ENCODE peak calls at places on chromosomes 5 and 9, in five cellular contexts. W, R, M, Q and K are unnamed samples.

GRCh38 chr5:55427157-55427556 is 107.6 kb downstream of the PLPP1 start:
- DNase-seq in W (peak; percentile 60), R (no peak), M (no peak), Q (no peak), K (no peak)

GRCh38 chr5:177122566-177122965 is 11.0 kb upstream of the NSD1 start:
- DNase-seq in W (no peak), R (no peak), M (peak; percentile 4), Q (no peak), K (no peak)

GRCh38 chr5:181194489-181195248 is 10.3 kb downstream of the TRIM7 start:
- DNase-seq in W (no peak), R (no peak), M (peak; percentile 59), Q (no peak), K (no peak)

GRCh38 chr5:43041669-43042175 is 1.6 kb upstream of the ANXA2R start:
- DNase-seq in W (peak; percentile 58), R (peak; percentile 63), M (peak; percentile 68), Q (no peak), K (peak; percentile 80)

GRCh38 chr9:93096131-93096802 is at the start of gene CARD19:
- DNase-seq in W (peak; percentile 67), R (peak; percentile 78), M (no peak), Q (no peak), K (peak; percentile 87)

GRCh38 chr5:179613460-179614071 is 9.9 kb downstream of the HNRNPH1 start:
- DNase-seq in W (no peak), R (no peak), M (peak; percentile 35), Q (no peak), K (peak; percentile 54)

GRCh38 chr9:132638240-132638639 is 31.5 kb downstream of the DDX31 start:
- DNase-seq in W (no peak), R (no peak), M (no peak), Q (no peak), K (no peak)

GRCh38 chr9:119302988-119303698 is 66.1 kb downstream of the BRINP1 start:
- DNase-seq in W (no peak), R (no peak), M (no peak), Q (peak; percentile 72), K (no peak)

GRCh38 chr5:56270568-56271392 is 37.6 kb upstream of the ANKRD55 start:
- DNase-seq in W (peak; percentile 82), R (peak; percentile 81), M (peak; percentile 89), Q (peak; percentile 94), K (peak; percentile 89)

GRCh38 chr9:75932026-75932425 is 41.6 kb downstream of the PCSK5 start:
- DNase-seq in W (no peak), R (no peak), M (no peak), Q (no peak), K (no peak)

GRCh38 chr9:116282598-116282997 is 129.0 kb downstream of the PAPPA start:
- DNase-seq in W (no peak), R (no peak), M (no peak), Q (no peak), K (no peak)

GRCh38 chr9:98572054-98572627 is 136.6 kb downstream of the GABBR2 start:
- DNase-seq in W (no peak), R (no peak), M (no peak), Q (peak; percentile 84), K (no peak)

GRCh38 chr9:105044458-105044857 is 116.5 kb upstream of the ABCA1 start:
- DNase-seq in W (no peak), R (no peak), M (no peak), Q (no peak), K (no peak)

GRCh38 chr5:176529824-176530195 is 7.4 kb downstream of the RNF44 start:
- DNase-seq in W (no peak), R (no peak), M (no peak), Q (no peak), K (no peak)

GRCh38 chr5:178642351-178642909 is 15.6 kb upstream of the CLK4 start:
- DNase-seq in W (no peak), R (no peak), M (no peak), Q (peak; percentile 88), K (no peak)

GRCh38 chr9:35490910-35491465 is 1.1 kb downstream of the RUSC2 start:
- DNase-seq in W (no peak), R (no peak), M (no peak), Q (no peak), K (no peak)

GRCh38 chr9:1876891-1877496 is 138.2 kb upstream of the SMARCA2 start:
- DNase-seq in W (no peak), R (no peak), M (no peak), Q (no peak), K (no peak)

GRCh38 chr9:91843623-91844111 is 106.4 kb downstream of the ROR2 start:
- DNase-seq in W (peak; percentile 23), R (no peak), M (peak; percentile 80), Q (no peak), K (peak; percentile 82)

GRCh38 chr5:146890733-146891440 is 12.3 kb upstream of the PPP2R2B start:
- DNase-seq in W (no peak), R (no peak), M (no peak), Q (no peak), K (no peak)

GRCh38 chr5:35617435-35618296 is at the start of gene SPEF2:
- DNase-seq in W (peak; percentile 82), R (peak; percentile 84), M (peak; percentile 87), Q (peak; percentile 93), K (peak; percentile 87)

GRCh38 chr9:89815061-89815902 is 210.5 kb downstream of the GADD45G start:
- DNase-seq in W (no peak), R (no peak), M (no peak), Q (no peak), K (no peak)

GRCh38 chr5:91160751-91161285 is 222.3 kb downstream of the ARRDC3 start:
- DNase-seq in W (no peak), R (no peak), M (no peak), Q (no peak), K (no peak)

GRCh38 chr5:91155238-91155637 is 227.9 kb downstream of the ARRDC3 start:
- DNase-seq in W (no peak), R (no peak), M (no peak), Q (no peak), K (no peak)

GRCh38 chr5:91158011-91158410 is 225.1 kb downstream of the ARRDC3 start:
- DNase-seq in W (no peak), R (no peak), M (no peak), Q (no peak), K (no peak)

GRCh38 chr5:91162534-91163381 is 220.4 kb downstream of the ARRDC3 start:
- DNase-seq in W (peak; percentile 75), R (peak; percentile 79), M (peak; percentile 34), Q (no peak), K (peak; percentile 87)

GRCh38 chr5:91159647-91160046 is 223.5 kb downstream of the ARRDC3 start:
- DNase-seq in W (no peak), R (no peak), M (no peak), Q (no peak), K (no peak)
- H3K36me3 ChIP-seq in W (no peaks in the 10 kb centered on the region), R (no peaks in the 10 kb centered on the region), M (no peaks in the 10 kb centered on the region), Q (no peaks in the 10 kb centered on the region), K (no peaks in the 10 kb centered on the region)

DNA sequence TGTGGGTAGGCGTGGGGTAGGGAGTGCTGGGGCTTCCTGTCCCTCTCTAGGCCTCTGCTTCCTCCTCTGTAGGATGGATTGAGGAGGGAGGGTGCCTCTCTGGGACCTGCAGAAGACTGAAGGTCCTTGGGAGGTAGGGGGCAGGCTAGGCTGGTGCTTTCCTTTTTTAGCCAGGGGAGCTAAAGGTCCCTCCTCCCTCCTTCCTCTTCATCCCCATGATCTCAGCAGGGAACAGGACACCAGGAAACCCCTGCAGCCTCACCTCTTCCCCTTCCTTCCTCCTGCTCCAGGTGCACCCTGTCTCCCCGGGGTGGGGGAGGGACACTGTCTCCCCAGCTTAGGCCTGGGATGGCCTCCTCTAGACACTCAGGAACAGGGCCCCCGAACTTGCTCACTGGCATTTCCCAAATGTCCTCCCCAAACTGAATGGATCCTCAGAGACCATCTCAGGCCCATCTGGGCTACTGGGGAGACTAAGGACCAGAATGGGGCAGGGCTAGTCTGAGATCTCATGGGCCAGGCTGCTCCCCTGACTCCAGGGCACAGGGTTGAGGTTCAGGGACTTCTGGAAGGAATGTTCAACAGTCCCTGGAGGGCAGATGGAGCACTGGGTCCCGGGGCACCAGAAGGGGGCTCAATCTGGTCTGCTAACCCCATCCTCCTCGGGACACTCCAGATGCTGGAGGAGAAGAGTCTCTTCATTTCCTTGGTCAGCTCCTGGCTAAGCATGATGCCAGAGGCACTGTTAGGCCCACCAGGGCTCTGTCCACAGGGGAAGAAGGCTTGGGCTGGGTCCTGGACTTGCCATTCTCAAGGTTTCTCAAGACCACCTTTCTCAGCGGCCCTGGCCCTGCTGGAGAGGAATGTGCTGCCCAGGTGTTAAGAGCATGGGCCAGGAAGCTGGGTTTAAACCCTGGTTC is 8.2 kb downstream of the SH2D3C start:
- DNase-seq in W (no peak), R (no peak), M (no peak), Q (no peak), K (no peak)
- H3K4me3 ChIP-seq in W (peak overlapping the region; percentile 58), R (peak overlapping the region; percentile 32), M (peak overlapping the region; percentile 50), Q (peak overlapping the region; percentile 55), K (peak overlapping the region; percentile 50)

DNA sequence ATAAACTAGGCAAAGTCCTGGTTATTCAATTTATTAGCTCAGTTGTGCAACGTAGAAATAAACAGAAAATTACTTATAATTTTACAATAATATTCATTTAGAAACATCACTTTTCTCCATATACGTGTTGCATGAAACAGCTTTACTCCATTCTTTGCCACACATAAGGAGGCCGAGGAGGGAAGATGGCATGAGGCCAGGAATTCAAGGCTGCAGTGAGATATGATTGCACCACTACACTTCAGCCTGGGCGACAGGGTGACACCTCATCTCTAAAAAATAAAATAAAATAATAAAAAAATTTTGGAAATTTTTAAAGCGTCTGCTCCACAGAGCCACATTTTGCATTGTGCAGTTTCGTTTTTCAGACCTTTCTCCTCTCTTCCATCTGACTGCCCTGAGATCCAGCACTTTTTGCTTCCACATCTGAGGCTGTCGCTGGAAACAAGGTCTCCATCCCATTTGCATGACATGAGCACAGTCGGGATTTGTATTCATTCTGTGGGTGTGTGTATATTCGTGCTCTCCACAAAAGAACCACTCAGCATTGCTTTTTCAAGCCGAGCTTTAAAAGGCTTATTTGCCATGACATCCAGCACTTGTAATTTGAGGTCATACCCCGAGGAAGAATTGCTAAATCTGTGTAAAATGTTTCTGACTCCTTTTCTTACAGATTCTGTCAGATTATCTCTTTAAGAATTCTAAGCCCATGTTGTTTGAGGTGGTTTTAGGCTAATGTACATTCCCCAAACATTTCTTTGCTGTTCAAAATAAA is 98.6 kb upstream of the MSX2 start:
- DNase-seq in W (no peak), R (no peak), M (no peak), Q (no peak), K (peak; percentile 43)
- TF ChIP-seq EP300 in W (no peak), R (no peak), M (no peak), Q (no peak), K (no peak)

GRCh38 chr5:72233835-72234234 is 86.2 kb downstream of the MRPS27 start:
- DNase-seq in W (no peak), R (no peak), M (no peak), Q (no peak), K (no peak)

GRCh38 chr5:72234898-72235297 is 85.1 kb downstream of the MRPS27 start:
- DNase-seq in W (no peak), R (no peak), M (no peak), Q (no peak), K (no peak)

GRCh38 chr5:72234265-72234700 is 85.8 kb downstream of the MRPS27 start:
- DNase-seq in W (no peak), R (no peak), M (no peak), Q (no peak), K (no peak)

GRCh38 chr5:72231989-72232703 is 87.9 kb downstream of the MRPS27 start:
- DNase-seq in W (no peak), R (no peak), M (no peak), Q (no peak), K (no peak)

DNA sequence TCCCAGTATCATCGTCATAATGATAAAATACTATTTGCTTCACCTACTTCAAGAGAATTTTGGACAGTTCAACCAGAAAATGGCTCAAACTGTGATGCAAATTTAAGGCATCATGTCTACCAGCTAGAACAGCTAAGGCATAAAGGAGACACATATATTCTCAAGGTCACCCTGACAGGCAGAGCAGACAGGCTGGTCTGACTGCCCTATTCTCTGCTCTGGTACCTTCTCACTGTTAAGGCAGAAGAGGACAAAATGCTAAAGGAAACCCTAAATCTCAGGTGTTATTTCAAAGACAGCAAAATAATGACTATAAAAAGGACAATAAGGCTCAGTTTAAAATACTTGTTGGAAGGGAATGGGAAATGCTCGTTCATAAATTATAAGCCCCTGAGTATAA is 87.2 kb downstream of the MRPS27 start:
- DNase-seq in W (no peak), R (no peak), M (no peak), Q (no peak), K (no peak)
- H3K36me3 ChIP-seq in W (peaks cover 56% of the 10 kb centered on the region), R (peaks cover 11% of the 10 kb centered on the region), M (no peaks in the 10 kb centered on the region), Q (peaks cover 9% of the 10 kb centered on the region), K (peaks cover 4% of the 10 kb centered on the region)